ENCODE peak calls at places on chromosomes 13 and 19, in four cellular contexts. R is A673, G is GM23248, P is upper lobe of right lung. I is an unnamed sample. For H3K4me1, the result is how much of the 10 kb centered on the place peaks cover.

GRCh38 chr13:34864650-34865049 is 77.4 kb upstream of the NBEA start:
- DNase-seq in R (no peak), G (no peak), P (no peak), I (no peak)

GRCh38 chr13:38914070-38914469 is 76.6 kb downstream of the STOML3 start:
- DNase-seq in R (no peak), G (peak), P (no peak), I (no peak)

GRCh38 chr13:114166381-114167131 is 12.5 kb upstream of the CFAP97D2 start:
- DNase-seq in R (no peak), G (peak), P (no peak), I (peak)

GRCh38 chr13:31909889-31910551 is 121.6 kb upstream of the FRY start:
- DNase-seq in R (peak), G (peak), P (no peak), I (no peak)

GRCh38 chr13:92806215-92806614 is 420.4 kb upstream of the GPC6 start:
- DNase-seq in R (no peak), G (peak), P (no peak), I (no peak)

GRCh38 chr19:54329476-54330165 is 9.3 kb downstream of the LILRA4 start:
- DNase-seq in R (no peak), G (no peak), P (peak), I (no peak)

GRCh38 chr13:110618780-110619179 is 3.4 kb downstream of the NAXD start:
- DNase-seq in R (no peak), G (no peak), P (no peak), I (no peak)

GRCh38 chr13:28463481-28463880 is 31.4 kb downstream of the FLT1 start:
- DNase-seq in R (no peak), G (no peak), P (no peak), I (no peak)

GRCh38 chr13:111872475-111873150 is 194.3 kb upstream of the SOX1 start:
- DNase-seq in R (no peak), G (no peak), P (no peak), I (no peak)

GRCh38 chr19:10686661-10687517 is 14.3 kb upstream of the QTRT1 start:
- DNase-seq in R (peak), G (peak), P (no peak), I (no peak)

GRCh38 chr13:44537238-44537637 is 38.9 kb downstream of the TSC22D1 start:
- DNase-seq in R (no peak), G (no peak), P (no peak), I (no peak)

GRCh38 chr19:48964205-48965032 is 690 bp upstream of the FTL start:
- DNase-seq in R (peak), G (peak), P (no peak), I (peak)

GRCh38 chr19:43624933-43625332 is 5.5 kb upstream of the ZNF428 start:
- DNase-seq in R (no peak), G (peak), P (peak), I (peak)

GRCh38 chr13:100636004-100636403 is 38.6 kb downstream of the TMTC4 start:
- DNase-seq in R (no peak), G (no peak), P (no peak), I (no peak)

GRCh38 chr19:14528419-14529253 is 758 bp upstream of the TECR start:
- DNase-seq in R (no peak), G (no peak), P (peak), I (no peak)

GRCh38 chr19:45917421-45918091 is 3.0 kb upstream of the NANOS2 start:
- DNase-seq in R (no peak), G (no peak), P (no peak), I (no peak)

GRCh38 chr19:18541992-18542935 is 1.1 kb downstream of the FKBP8 start:
- DNase-seq in R (no peak), G (peak), P (no peak), I (no peak)

GRCh38 chr19:45782162-45782623 is at the start of gene DMPK:
- DNase-seq in R (no peak), G (peak), P (no peak), I (peak)

GRCh38 chr13:78601886-78602560 is 1.3 kb downstream of the POU4F1 start:
- DNase-seq in R (no peak), G (no peak), P (no peak), I (no peak)

GRCh38 chr13:98033277-98034247 is 80.1 kb downstream of the IPO5 start:
- DNase-seq in R (peak), G (peak), P (no peak), I (no peak)

GRCh38 chr19:35122687-35123551 is 7.3 kb downstream of the FXYD3 start:
- DNase-seq in R (no peak), G (no peak), P (no peak), I (no peak)

GRCh38 chr13:44818016-44818415 is 171.3 kb downstream of the NUFIP1 start:
- DNase-seq in R (no peak), G (no peak), P (no peak), I (no peak)

GRCh38 chr13:95411641-95412040 is 110.4 kb upstream of the ABCC4 start:
- DNase-seq in R (no peak), G (peak), P (no peak), I (no peak)

GRCh38 chr19:262125-262524 is 29.1 kb downstream of the PLPP2 start:
- DNase-seq in R (no peak), G (no peak), P (no peak), I (no peak)

GRCh38 chr19:49875801-49876421 is 1.2 kb downstream of the AKT1S1 start:
- DNase-seq in R (peak), G (peak), P (peak), I (peak)

GRCh38 chr13:23928985-23929384 is 31.7 kb upstream of the C1QTNF9B start:
- DNase-seq in R (peak), G (peak), P (no peak), I (no peak)

GRCh38 chr19:8336072-8336569 is 6.9 kb downstream of the KANK3 start:
- DNase-seq in R (no peak), G (no peak), P (no peak), I (no peak)

GRCh38 chr13:72221276-72221962 is 354.4 kb upstream of the DACH1 start:
- DNase-seq in R (peak), G (no peak), P (peak), I (no peak)

DNA sequence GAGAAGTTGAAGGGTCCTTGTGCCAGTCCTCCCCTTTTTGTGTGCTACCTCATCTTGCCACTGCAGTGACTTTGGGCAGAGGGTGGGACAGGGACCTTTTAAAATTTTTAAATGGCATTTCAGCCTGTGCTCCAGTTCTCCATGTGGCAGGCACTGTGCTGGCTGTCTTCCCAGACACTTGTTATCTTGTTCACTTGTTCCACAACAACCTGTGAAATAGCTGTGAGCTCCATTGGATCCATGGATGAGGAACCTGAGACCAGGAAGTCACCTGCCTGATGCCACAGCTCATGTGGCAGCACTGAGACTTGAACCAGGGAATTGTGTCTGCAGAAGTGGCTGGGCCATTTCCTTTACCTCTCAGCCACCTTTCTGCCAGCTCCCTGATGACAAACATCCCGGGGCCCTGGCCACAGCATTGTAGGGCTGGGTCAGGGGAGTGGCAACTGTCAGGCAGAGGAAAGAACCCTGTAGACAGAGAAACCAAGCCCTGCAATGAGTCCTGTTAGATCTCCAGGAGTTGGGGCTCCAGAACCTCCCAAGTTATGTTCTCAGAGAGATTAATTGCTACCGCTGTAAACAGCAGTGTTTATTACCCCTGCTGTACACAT is 6.4 kb downstream of the EGLN2 start:
- DNase-seq in R (no peak), G (no peak), P (no peak), I (no peak)
- H3K4me1 ChIP-seq in R (half or more), G (under half), P (half or more), I (under half)

DNA sequence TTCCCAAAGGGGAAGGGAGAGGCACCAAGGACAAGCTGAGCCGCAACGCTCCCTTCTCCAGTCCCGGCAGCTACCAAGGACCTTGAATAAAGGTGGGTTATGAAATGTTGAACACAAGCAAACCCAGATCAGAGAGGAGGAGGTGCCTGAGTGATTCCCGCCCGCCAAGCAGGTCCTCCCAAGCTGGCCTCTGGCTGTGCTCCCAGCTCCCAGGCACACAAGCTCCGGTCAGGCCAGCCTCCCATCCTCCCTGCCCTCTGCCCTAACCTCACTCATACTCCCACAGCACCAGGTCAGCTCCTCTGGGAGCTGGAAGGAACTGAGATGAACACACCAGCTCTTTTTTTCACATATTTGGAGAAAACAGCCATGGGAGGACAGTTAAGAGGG is 3.7 kb downstream of the NAPA start:
- DNase-seq in R (no peak), G (peak), P (no peak), I (no peak)
- H3K4me1 ChIP-seq in R (under half), G (under half), P (half or more), I (under half)

GRCh38 chr19:5929646-5930045 is 15.6 kb downstream of the CAPS start:
- DNase-seq in R (no peak), G (no peak), P (no peak), I (no peak)
- H3K4me1 ChIP-seq in R (under half), G (under half), P (under half), I (under half)

DNA sequence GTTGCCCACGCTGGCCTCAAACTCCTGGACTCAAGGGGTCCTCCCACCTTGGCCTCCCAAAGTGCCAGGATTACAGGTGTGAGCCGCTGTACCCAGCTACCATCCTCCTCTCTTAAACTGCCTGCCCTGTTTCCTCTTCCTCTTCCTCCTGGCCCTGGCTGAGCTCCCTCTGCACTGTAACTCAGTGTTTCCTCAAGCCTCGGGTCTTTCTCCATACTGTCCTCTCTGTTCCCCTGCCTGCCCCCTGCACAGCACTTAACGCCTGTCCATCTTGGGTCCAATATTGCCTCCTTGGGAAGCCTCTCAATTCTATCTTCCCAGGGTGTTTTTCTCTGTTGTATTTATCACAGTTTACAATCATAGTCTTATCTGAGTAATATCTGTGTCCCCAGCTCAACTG is 6.1 kb downstream of the LIPE start:
- DNase-seq in R (no peak), G (no peak), P (no peak), I (no peak)
- H3K4me1 ChIP-seq in R (under half), G (under half), P (under half), I (under half)

DNA sequence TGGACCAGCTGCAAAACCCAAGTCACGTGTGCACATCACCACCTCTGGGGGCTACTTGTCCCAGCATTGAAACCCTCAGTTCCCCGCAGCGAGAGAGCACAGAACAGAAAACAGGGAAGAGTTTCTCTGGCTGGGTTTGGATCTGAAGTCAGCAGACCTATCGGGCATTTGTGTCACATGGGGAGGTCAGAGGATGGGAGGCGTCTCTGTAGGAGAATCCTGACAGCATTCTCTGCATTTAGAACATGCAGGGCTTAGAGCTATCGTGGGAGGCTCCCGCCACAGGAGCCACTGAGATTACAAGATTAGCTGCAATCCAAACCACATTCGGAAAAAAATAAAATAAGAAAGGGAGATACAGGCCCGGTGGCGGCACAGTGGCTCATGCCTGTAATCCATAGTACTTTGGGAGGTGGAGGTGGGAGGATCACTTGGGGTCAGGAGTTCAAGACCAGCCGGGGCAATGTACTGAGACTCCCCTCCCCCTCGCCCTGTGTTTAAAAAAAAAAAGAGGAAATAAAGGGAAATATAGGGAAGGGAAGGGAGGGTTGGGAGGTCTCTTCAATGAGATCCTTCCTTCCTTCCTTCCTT is 2.9 kb upstream of the TLE6 start:
- DNase-seq in R (peak), G (peak), P (peak), I (peak)
- H3K4me1 ChIP-seq in R (under half), G (under half), P (half or more), I (under half)

GRCh38 chr19:12636631-12637030 is 25.9 kb downstream of the ZNF791 start:
- DNase-seq in R (no peak), G (no peak), P (no peak), I (peak)
- H3K4me1 ChIP-seq in R (under half), G (under half), P (under half), I (under half)

DNA sequence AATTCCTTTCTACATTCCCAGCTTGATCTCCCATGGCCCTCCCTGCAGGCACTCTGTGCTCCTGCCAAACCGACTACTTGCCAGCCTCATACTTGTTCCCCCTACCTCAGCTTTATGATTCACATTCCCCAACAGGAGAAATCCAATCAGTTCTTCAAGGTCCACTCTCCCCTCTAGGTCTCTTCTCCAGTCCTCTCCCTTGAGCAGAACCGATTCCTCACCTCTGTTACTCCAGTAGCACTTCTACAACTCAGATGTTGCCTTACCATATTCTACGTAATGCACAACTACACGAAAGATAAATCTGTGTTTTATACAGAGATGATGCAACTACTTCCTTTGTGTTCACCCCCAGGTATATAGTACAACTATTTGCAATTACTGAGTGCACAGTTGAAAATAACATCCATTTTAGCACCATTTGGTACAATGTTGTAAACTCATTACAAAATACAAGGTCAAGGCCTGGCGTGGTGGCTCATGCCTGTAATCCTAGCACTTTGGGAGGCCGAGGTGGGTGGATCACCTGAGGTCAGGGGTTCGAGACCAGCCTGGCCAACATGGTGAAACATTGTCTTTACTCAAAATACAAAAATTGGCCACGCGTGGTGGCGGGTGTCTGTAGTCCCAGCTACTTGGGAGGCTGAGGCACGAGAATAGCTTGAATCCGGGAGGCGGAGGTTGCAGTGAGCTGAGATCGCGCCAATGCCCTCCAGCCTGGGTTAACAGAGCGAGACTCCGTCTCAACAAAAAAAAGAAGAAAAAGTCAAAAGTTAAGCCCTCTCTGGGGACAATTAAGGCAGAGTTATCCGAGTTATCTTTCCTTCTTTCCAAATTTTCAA is 2.9 kb upstream of the WBP4 start:
- DNase-seq in R (no peak), G (no peak), P (no peak), I (no peak)
- H3K4me1 ChIP-seq in R (under half), G (under half), P (half or more), I (under half)

GRCh38 chr13:74258951-74259350 is 124.7 kb upstream of the KLF12 start:
- DNase-seq in R (no peak), G (no peak), P (no peak), I (no peak)

GRCh38 chr13:74256969-74257368 is 122.8 kb upstream of the KLF12 start:
- DNase-seq in R (no peak), G (no peak), P (no peak), I (no peak)

GRCh38 chr13:74264333-74264732 is 130.1 kb upstream of the KLF12 start:
- DNase-seq in R (no peak), G (no peak), P (no peak), I (no peak)

DNA sequence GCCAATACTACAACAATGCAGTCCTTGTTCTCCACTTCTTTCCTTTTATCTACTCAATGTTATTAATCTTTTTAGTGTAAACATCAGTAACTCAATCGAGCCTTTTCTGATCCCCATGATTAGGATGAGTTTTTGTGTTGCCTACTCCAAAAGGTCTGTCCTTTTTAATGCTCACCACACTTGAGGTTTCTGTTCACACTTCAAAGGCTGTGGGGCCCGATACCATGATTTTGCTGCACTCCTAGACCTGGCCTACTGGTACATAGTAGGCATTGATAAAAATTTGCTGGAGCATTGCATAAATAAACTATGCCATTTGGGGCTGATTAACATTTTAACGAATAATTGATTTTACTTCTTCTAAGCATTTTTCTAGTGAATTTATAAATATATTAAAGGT is 125.4 kb upstream of the KLF12 start:
- DNase-seq in R (no peak), G (no peak), P (no peak), I (no peak)
- H3K4me1 ChIP-seq in R (under half), G (under half), P (under half), I (under half)

DNA sequence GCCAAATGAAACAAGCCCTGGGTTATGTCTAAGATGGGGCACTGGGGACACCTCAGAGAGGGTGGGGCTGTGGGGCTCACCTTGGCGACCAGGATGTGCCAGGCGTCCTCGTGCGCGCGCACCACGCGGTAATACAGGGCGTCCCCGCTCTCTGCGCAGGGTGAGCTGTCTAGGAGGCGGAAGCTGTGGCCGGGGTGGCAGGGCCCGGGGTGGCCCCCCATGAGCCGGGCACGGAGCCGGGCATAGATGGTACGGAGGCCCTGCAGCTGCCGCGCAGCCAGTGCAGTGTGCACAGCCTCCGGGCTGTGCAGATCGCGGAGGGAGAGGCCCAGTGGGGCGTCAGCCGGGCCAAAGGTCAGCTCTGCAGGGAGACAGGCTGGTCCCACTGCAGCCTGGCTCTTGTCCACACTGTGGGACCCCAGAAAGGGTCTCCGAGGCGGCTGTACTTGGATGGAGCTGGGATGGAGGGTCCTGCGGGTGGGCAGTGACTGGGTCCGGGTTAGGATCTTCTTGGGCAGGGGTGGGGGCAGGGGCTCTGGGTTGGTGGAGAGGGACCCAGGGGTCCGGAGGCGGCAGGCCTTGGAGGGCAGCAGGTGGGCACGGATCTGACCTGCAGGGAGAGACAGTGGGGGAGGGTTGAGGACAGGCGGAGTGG is 3.3 kb downstream of the PEAK3 start:
- DNase-seq in R (no peak), G (peak), P (no peak), I (no peak)
- H3K4me1 ChIP-seq in R (under half), G (under half), P (under half), I (under half)

DNA sequence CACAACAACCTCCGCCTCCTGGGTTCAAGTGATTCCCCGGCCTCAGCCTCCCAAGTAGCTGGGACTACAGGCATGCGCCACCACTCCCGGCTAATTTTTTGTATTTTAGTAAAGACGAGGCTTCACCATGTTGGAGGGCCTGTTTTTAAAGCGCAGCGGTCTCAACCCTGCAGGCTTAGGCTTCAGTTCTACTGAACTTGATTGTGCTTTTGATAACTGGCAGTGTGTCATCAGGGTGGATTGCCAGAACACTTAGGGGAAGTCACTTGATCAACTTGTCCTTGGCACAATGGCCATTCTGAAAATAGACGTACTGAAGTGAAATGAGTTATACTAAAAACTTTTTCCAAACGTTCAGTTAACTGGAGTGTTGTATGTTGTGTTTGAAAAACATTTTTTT is 472.2 kb downstream of the KLF5 start:
- DNase-seq in R (no peak), G (no peak), P (no peak), I (no peak)
- H3K4me1 ChIP-seq in R (under half), G (under half), P (under half), I (under half)

I was measured in aorta.